ENCODE peak calls at places on chromosomes 16 and 17, in five cellular contexts. One of them, this sample, is unnamed.

GRCh38 chr16:89169778-89170177 is 1.8 kb upstream of the CDH15 start:
- DNase-seq in stimulated activated CD4-positive, alpha-beta T cell treated with anti-CD3 and anti-CD28 coated beads, Interleukin-4, amount 100 ng/mL, for 4 hours: no peak
- DNase-seq in RWPE1: no peak
- DNase-seq in DMS153: no peak
- DNase-seq in GM10248: no peak
- DNase-seq in this sample: no peak

GRCh38 chr17:45246861-45247428 is 14.9 kb downstream of the SPATA32 start:
- DNase-seq in stimulated activated CD4-positive, alpha-beta T cell treated with anti-CD3 and anti-CD28 coated beads, Interleukin-4, amount 100 ng/mL, for 4 hours: no peak
- DNase-seq in RWPE1: no peak
- DNase-seq in DMS153: no peak
- DNase-seq in GM10248: peak; percentile 56
- DNase-seq in this sample: peak; percentile 52

GRCh38 chr17:74919440-74920305 is 3.4 kb downstream of the USH1G start:
- DNase-seq in stimulated activated CD4-positive, alpha-beta T cell treated with anti-CD3 and anti-CD28 coated beads, Interleukin-4, amount 100 ng/mL, for 4 hours: no peak
- DNase-seq in RWPE1: no peak
- DNase-seq in DMS153: no peak
- DNase-seq in GM10248: peak; percentile 76
- DNase-seq in this sample: no peak

GRCh38 chr17:48048321-48049140 is at the start of gene NFE2L1:
- DNase-seq in stimulated activated CD4-positive, alpha-beta T cell treated with anti-CD3 and anti-CD28 coated beads, Interleukin-4, amount 100 ng/mL, for 4 hours: peak; percentile 12
- DNase-seq in RWPE1: peak; percentile 85
- DNase-seq in DMS153: peak; percentile 35
- DNase-seq in GM10248: peak; percentile 76
- DNase-seq in this sample: peak; percentile 70

GRCh38 chr16:16096858-16097213 is 126.5 kb downstream of the ABCC6 start:
- DNase-seq in stimulated activated CD4-positive, alpha-beta T cell treated with anti-CD3 and anti-CD28 coated beads, Interleukin-4, amount 100 ng/mL, for 4 hours: no peak
- DNase-seq in RWPE1: no peak
- DNase-seq in DMS153: no peak
- DNase-seq in GM10248: no peak
- DNase-seq in this sample: no peak

GRCh38 chr17:4658478-4659305 is 17.2 kb upstream of the ALOX15 start:
- DNase-seq in stimulated activated CD4-positive, alpha-beta T cell treated with anti-CD3 and anti-CD28 coated beads, Interleukin-4, amount 100 ng/mL, for 4 hours: no peak
- DNase-seq in RWPE1: no peak
- DNase-seq in DMS153: no peak
- DNase-seq in GM10248: peak; percentile 76
- DNase-seq in this sample: peak; percentile 58

GRCh38 chr16:53692146-53692545 is 11.5 kb downstream of the RPGRIP1L start:
- DNase-seq in stimulated activated CD4-positive, alpha-beta T cell treated with anti-CD3 and anti-CD28 coated beads, Interleukin-4, amount 100 ng/mL, for 4 hours: no peak
- DNase-seq in RWPE1: no peak
- DNase-seq in DMS153: no peak
- DNase-seq in GM10248: no peak
- DNase-seq in this sample: no peak

GRCh38 chr17:39533891-39534290 is 72.6 kb downstream of the CDK12 start:
- DNase-seq in stimulated activated CD4-positive, alpha-beta T cell treated with anti-CD3 and anti-CD28 coated beads, Interleukin-4, amount 100 ng/mL, for 4 hours: no peak
- DNase-seq in RWPE1: no peak
- DNase-seq in DMS153: no peak
- DNase-seq in GM10248: no peak
- DNase-seq in this sample: peak; percentile 58

GRCh38 chr17:76265624-76266243 is 586 bp downstream of the UBALD2 start:
- DNase-seq in stimulated activated CD4-positive, alpha-beta T cell treated with anti-CD3 and anti-CD28 coated beads, Interleukin-4, amount 100 ng/mL, for 4 hours: peak; percentile 50
- DNase-seq in RWPE1: no peak
- DNase-seq in DMS153: no peak
- DNase-seq in GM10248: no peak
- DNase-seq in this sample: no peak

GRCh38 chr16:20760346-20760745 is 3.5 kb upstream of the ACSM3 start:
- DNase-seq in stimulated activated CD4-positive, alpha-beta T cell treated with anti-CD3 and anti-CD28 coated beads, Interleukin-4, amount 100 ng/mL, for 4 hours: no peak
- DNase-seq in RWPE1: no peak
- DNase-seq in DMS153: no peak
- DNase-seq in GM10248: no peak
- DNase-seq in this sample: no peak

GRCh38 chr17:49342575-49342936 is 19.5 kb downstream of the ZNF652 start:
- DNase-seq in stimulated activated CD4-positive, alpha-beta T cell treated with anti-CD3 and anti-CD28 coated beads, Interleukin-4, amount 100 ng/mL, for 4 hours: no peak
- DNase-seq in RWPE1: no peak
- DNase-seq in DMS153: no peak
- DNase-seq in GM10248: no peak
- DNase-seq in this sample: no peak

GRCh38 chr17:72299092-72299491 is 178.3 kb downstream of the SOX9 start:
- DNase-seq in stimulated activated CD4-positive, alpha-beta T cell treated with anti-CD3 and anti-CD28 coated beads, Interleukin-4, amount 100 ng/mL, for 4 hours: no peak
- DNase-seq in RWPE1: no peak
- DNase-seq in DMS153: no peak
- DNase-seq in GM10248: no peak
- DNase-seq in this sample: no peak

This sample was measured in bronchial epithelial cell.